ENCODE peak calls at places on chromosomes 11 and 22, in seven cellular contexts. One of them, this sample, is unnamed.

GRCh38 chr22:41831383-41831782 is 1.5 kb upstream of the SREBF2 start:
- DNase-seq in effector memory CD4-positive, alpha-beta T cell: no peak
- DNase-seq in stimulated activated CD4-positive, alpha-beta T cell treated with anti-CD3 and anti-CD28 coated beads, Interleukin-4, amount 100 ng/mL, for 4 hours: no peak
- DNase-seq in GM04503: no peak
- DNase-seq in GM20000: peak
- DNase-seq in RWPE1: no peak
- DNase-seq in amniotic epithelial cell: no peak
- DNase-seq in this sample: no peak

GRCh38 chr11:16361108-16361869 is 4.9 kb upstream of the SOX6 start:
- DNase-seq in effector memory CD4-positive, alpha-beta T cell: no peak
- DNase-seq in stimulated activated CD4-positive, alpha-beta T cell treated with anti-CD3 and anti-CD28 coated beads, Interleukin-4, amount 100 ng/mL, for 4 hours: no peak
- DNase-seq in GM04503: no peak
- DNase-seq in GM20000: no peak
- DNase-seq in RWPE1: no peak
- DNase-seq in amniotic epithelial cell: no peak
- DNase-seq in this sample: no peak

GRCh38 chr11:9056467-9056866 is 34.9 kb downstream of the SCUBE2 start:
- DNase-seq in effector memory CD4-positive, alpha-beta T cell: no peak
- DNase-seq in stimulated activated CD4-positive, alpha-beta T cell treated with anti-CD3 and anti-CD28 coated beads, Interleukin-4, amount 100 ng/mL, for 4 hours: no peak
- DNase-seq in GM04503: no peak
- DNase-seq in GM20000: no peak
- DNase-seq in RWPE1: no peak
- DNase-seq in amniotic epithelial cell: no peak
- DNase-seq in this sample: no peak

GRCh38 chr22:39117585-39118191 is 20.6 kb downstream of the APOBEC3H start:
- DNase-seq in effector memory CD4-positive, alpha-beta T cell: peak
- DNase-seq in stimulated activated CD4-positive, alpha-beta T cell treated with anti-CD3 and anti-CD28 coated beads, Interleukin-4, amount 100 ng/mL, for 4 hours: peak
- DNase-seq in GM04503: no peak
- DNase-seq in GM20000: peak
- DNase-seq in RWPE1: no peak
- DNase-seq in amniotic epithelial cell: peak
- DNase-seq in this sample: peak

GRCh38 chr11:64745219-64745522 is 1.2 kb upstream of the RASGRP2 start:
- DNase-seq in effector memory CD4-positive, alpha-beta T cell: peak
- DNase-seq in stimulated activated CD4-positive, alpha-beta T cell treated with anti-CD3 and anti-CD28 coated beads, Interleukin-4, amount 100 ng/mL, for 4 hours: peak
- DNase-seq in GM04503: no peak
- DNase-seq in GM20000: no peak
- DNase-seq in RWPE1: no peak
- DNase-seq in amniotic epithelial cell: no peak
- DNase-seq in this sample: no peak

GRCh38 chr11:87290304-87290922 is 252.7 kb downstream of the TMEM135 start:
- DNase-seq in effector memory CD4-positive, alpha-beta T cell: no peak
- DNase-seq in stimulated activated CD4-positive, alpha-beta T cell treated with anti-CD3 and anti-CD28 coated beads, Interleukin-4, amount 100 ng/mL, for 4 hours: no peak
- DNase-seq in GM04503: peak
- DNase-seq in GM20000: peak
- DNase-seq in RWPE1: peak
- DNase-seq in amniotic epithelial cell: peak
- DNase-seq in this sample: peak

GRCh38 chr11:15186146-15186545 is 71.4 kb downstream of the INSC start:
- DNase-seq in effector memory CD4-positive, alpha-beta T cell: no peak
- DNase-seq in stimulated activated CD4-positive, alpha-beta T cell treated with anti-CD3 and anti-CD28 coated beads, Interleukin-4, amount 100 ng/mL, for 4 hours: no peak
- DNase-seq in GM04503: no peak
- DNase-seq in GM20000: no peak
- DNase-seq in RWPE1: no peak
- DNase-seq in amniotic epithelial cell: no peak
- DNase-seq in this sample: no peak

GRCh38 chr22:22721681-22722309 is 77.4 kb downstream of the GGTLC2 start:
- DNase-seq in effector memory CD4-positive, alpha-beta T cell: no peak
- DNase-seq in stimulated activated CD4-positive, alpha-beta T cell treated with anti-CD3 and anti-CD28 coated beads, Interleukin-4, amount 100 ng/mL, for 4 hours: peak
- DNase-seq in GM04503: no peak
- DNase-seq in GM20000: peak
- DNase-seq in RWPE1: no peak
- DNase-seq in amniotic epithelial cell: peak
- DNase-seq in this sample: no peak

GRCh38 chr11:96313163-96313562 is 29.8 kb downstream of the MAML2 start:
- DNase-seq in effector memory CD4-positive, alpha-beta T cell: no peak
- DNase-seq in stimulated activated CD4-positive, alpha-beta T cell treated with anti-CD3 and anti-CD28 coated beads, Interleukin-4, amount 100 ng/mL, for 4 hours: no peak
- DNase-seq in GM04503: no peak
- DNase-seq in GM20000: no peak
- DNase-seq in RWPE1: no peak
- DNase-seq in amniotic epithelial cell: no peak
- DNase-seq in this sample: no peak

GRCh38 chr11:96319901-96320656 is 22.9 kb downstream of the MAML2 start:
- DNase-seq in effector memory CD4-positive, alpha-beta T cell: no peak
- DNase-seq in stimulated activated CD4-positive, alpha-beta T cell treated with anti-CD3 and anti-CD28 coated beads, Interleukin-4, amount 100 ng/mL, for 4 hours: no peak
- DNase-seq in GM04503: no peak
- DNase-seq in GM20000: no peak
- DNase-seq in RWPE1: no peak
- DNase-seq in amniotic epithelial cell: no peak
- DNase-seq in this sample: no peak

GRCh38 chr11:80899381-80899780 is 1458.6 kb upstream of the TENM4 start:
- DNase-seq in effector memory CD4-positive, alpha-beta T cell: no peak
- DNase-seq in stimulated activated CD4-positive, alpha-beta T cell treated with anti-CD3 and anti-CD28 coated beads, Interleukin-4, amount 100 ng/mL, for 4 hours: no peak
- DNase-seq in GM04503: no peak
- DNase-seq in GM20000: no peak
- DNase-seq in RWPE1: peak
- DNase-seq in amniotic epithelial cell: peak
- DNase-seq in this sample: no peak

GRCh38 chr11:113365895-113366294 is 21.7 kb upstream of the ANKK1 start:
- DNase-seq in effector memory CD4-positive, alpha-beta T cell: no peak
- DNase-seq in stimulated activated CD4-positive, alpha-beta T cell treated with anti-CD3 and anti-CD28 coated beads, Interleukin-4, amount 100 ng/mL, for 4 hours: no peak
- DNase-seq in GM04503: no peak
- DNase-seq in GM20000: no peak
- DNase-seq in RWPE1: no peak
- DNase-seq in amniotic epithelial cell: no peak
- DNase-seq in this sample: no peak

GRCh38 chr11:35583126-35583525 is 35.1 kb upstream of the FJX1 start:
- DNase-seq in effector memory CD4-positive, alpha-beta T cell: no peak
- DNase-seq in stimulated activated CD4-positive, alpha-beta T cell treated with anti-CD3 and anti-CD28 coated beads, Interleukin-4, amount 100 ng/mL, for 4 hours: no peak
- DNase-seq in GM04503: no peak
- DNase-seq in GM20000: no peak
- DNase-seq in RWPE1: no peak
- DNase-seq in amniotic epithelial cell: no peak
- DNase-seq in this sample: peak

GRCh38 chr11:64297722-64298358 is 2.3 kb upstream of the CATSPERZ start:
- DNase-seq in effector memory CD4-positive, alpha-beta T cell: no peak
- DNase-seq in stimulated activated CD4-positive, alpha-beta T cell treated with anti-CD3 and anti-CD28 coated beads, Interleukin-4, amount 100 ng/mL, for 4 hours: no peak
- DNase-seq in GM04503: no peak
- DNase-seq in GM20000: no peak
- DNase-seq in RWPE1: no peak
- DNase-seq in amniotic epithelial cell: no peak
- DNase-seq in this sample: no peak

GRCh38 chr11:116948375-116948774 is 111.0 kb upstream of the APOA1 start:
- DNase-seq in effector memory CD4-positive, alpha-beta T cell: no peak
- DNase-seq in stimulated activated CD4-positive, alpha-beta T cell treated with anti-CD3 and anti-CD28 coated beads, Interleukin-4, amount 100 ng/mL, for 4 hours: no peak
- DNase-seq in GM04503: no peak
- DNase-seq in GM20000: no peak
- DNase-seq in RWPE1: peak
- DNase-seq in amniotic epithelial cell: peak
- DNase-seq in this sample: no peak